ENCODE peak calls at places on chromosomes 6 and 20, in four cellular contexts. N, E, F and B are unnamed samples.

GRCh38 chr6:43011207-43011606 is 2.5 kb downstream of the MEA1 start:
- DNase-seq in N (no peak), E (no peak), F (no peak), B (no peak)

GRCh38 chr6:168440520-168441433 is at the start of gene SMOC2:
- DNase-seq in N (no peak), E (no peak), F (no peak), B (no peak)

GRCh38 chr6:127186889-127187288 is 68.4 kb downstream of the RSPO3 start:
- DNase-seq in F (no peak), N (no peak), E (no peak), B (no peak)

GRCh38 chr20:60006261-60006660 is 48.0 kb downstream of the CDH26 start:
- DNase-seq in F (no peak), N (no peak), E (no peak), B (no peak)

GRCh38 chr6:11496152-11497060 is 41.1 kb upstream of the TMEM170B start:
- DNase-seq in N (peak), E (peak), F (peak), B (peak)

GRCh38 chr6:134750669-134751068 is 199.2 kb downstream of the ALDH8A1 start:
- DNase-seq in E (no peak), N (peak), F (no peak), B (no peak)

GRCh38 chr6:3287976-3288707 is 29.4 kb downstream of the PSMG4 start:
- DNase-seq in F (peak), N (no peak), E (no peak), B (no peak)

GRCh38 chr6:89970609-89971337 is 76.5 kb downstream of the GJA10 start:
- DNase-seq in E (no peak), F (no peak), N (peak), B (no peak)

GRCh38 chr6:121008553-121008952 is 325.7 kb downstream of the TBC1D32 start:
- DNase-seq in F (no peak), E (no peak), N (peak), B (no peak)

GRCh38 chr6:78436335-78436734 is 431.0 kb upstream of the IRAK1BP1 start:
- DNase-seq in N (peak), E (no peak), F (no peak), B (no peak)

GRCh38 chr6:45533394-45533793 is 155.7 kb upstream of the SUPT3H start:
- DNase-seq in N (no peak), E (no peak), F (no peak), B (no peak)

GRCh38 chr20:25380945-25381614 is 9.6 kb downstream of the ABHD12 start:
- DNase-seq in N (no peak), F (no peak), E (no peak), B (no peak)

GRCh38 chr6:138086573-138087196 is 20.5 kb downstream of the PERP start:
- DNase-seq in N (peak), E (no peak), F (no peak), B (no peak)

GRCh38 chr20:47276856-47277541 is 79.5 kb downstream of the ZMYND8 start:
- DNase-seq in N (peak), E (no peak), F (peak), B (no peak)

GRCh38 chr6:5446362-5447075 is 185.2 kb downstream of the FARS2 start:
- DNase-seq in E (no peak), N (no peak), F (no peak), B (no peak)

GRCh38 chr20:22475662-22476061 is 108.7 kb downstream of the FOXA2 start:
- DNase-seq in N (no peak), F (no peak), E (no peak), B (no peak)

GRCh38 chr6:37257320-37257633 is 295 bp upstream of the TBC1D22B start:
- DNase-seq in E (no peak), N (no peak), F (no peak), B (no peak)

GRCh38 chr6:30965140-30965601 is 18.3 kb upstream of the MUC21 start:
- DNase-seq in E (no peak), F (no peak), N (no peak), B (no peak)

GRCh38 chr6:31214516-31214915 is 44.0 kb upstream of the POU5F1 start:
- DNase-seq in F (no peak), N (no peak), E (no peak), B (no peak)

GRCh38 chr20:19047040-19047950 is 165.1 kb upstream of the SLC24A3 start:
- DNase-seq in E (no peak), N (no peak), F (peak), B (no peak)

GRCh38 chr6:132322398-132322797 is 78.9 kb downstream of the MOXD1 start:
- DNase-seq in F (no peak), E (no peak), N (peak), B (no peak)

GRCh38 chr6:128131566-128131965 is 230.7 kb upstream of the THEMIS start:
- DNase-seq in F (no peak), N (peak), E (no peak), B (no peak)

GRCh38 chr20:1324598-1325172 is 4.3 kb downstream of the SDCBP2 start:
- DNase-seq in N (peak), E (no peak), F (peak), B (no peak)

GRCh38 chr6:12351672-12352071 is 61.5 kb downstream of the EDN1 start:
- DNase-seq in E (no peak), N (no peak), F (no peak), B (no peak)